ENCODE peak calls at places on chromosomes 1 and 21, in ten cellular contexts. One of them, this sample, is unnamed.

GRCh38 chr1:116855220-116855619 is 54.5 kb upstream of the PTGFRN start:
- DNase-seq in A549: no peak
- DNase-seq in H1: no peak
- DNase-seq in MM.1S: no peak
- DNase-seq in AG04450: no peak
- DNase-seq in RWPE1: no peak
- DNase-seq in adrenal gland: peak
- DNase-seq in substantia nigra: no peak
- DNase-seq in body of pancreas: peak
- DNase-seq in psoas muscle: peak
- DNase-seq in this sample: no peak

GRCh38 chr1:52593495-52593894 is 8.7 kb upstream of the GPX7 start:
- DNase-seq in RWPE1: no peak
- DNase-seq in AG04450: no peak
- DNase-seq in MM.1S: no peak
- DNase-seq in body of pancreas: no peak
- DNase-seq in psoas muscle: no peak
- DNase-seq in H1: no peak
- DNase-seq in substantia nigra: no peak
- DNase-seq in adrenal gland: no peak
- DNase-seq in A549: no peak
- DNase-seq in this sample: no peak

GRCh38 chr1:41851589-41851988 is 67.1 kb downstream of the HIVEP3 start:
- DNase-seq in AG04450: no peak
- DNase-seq in MM.1S: no peak
- DNase-seq in RWPE1: peak
- DNase-seq in psoas muscle: no peak
- DNase-seq in adrenal gland: no peak
- DNase-seq in H1: no peak
- DNase-seq in body of pancreas: no peak
- DNase-seq in A549: peak
- DNase-seq in substantia nigra: no peak
- DNase-seq in this sample: no peak

GRCh38 chr1:60589916-60590315 is 492.4 kb upstream of the NFIA start:
- DNase-seq in RWPE1: no peak
- DNase-seq in A549: no peak
- DNase-seq in adrenal gland: no peak
- DNase-seq in MM.1S: no peak
- DNase-seq in H1: no peak
- DNase-seq in AG04450: no peak
- DNase-seq in substantia nigra: no peak
- DNase-seq in body of pancreas: no peak
- DNase-seq in psoas muscle: no peak
- DNase-seq in this sample: no peak

GRCh38 chr1:151653397-151653796 is 41.5 kb downstream of the SNX27 start:
- DNase-seq in MM.1S: no peak
- DNase-seq in substantia nigra: no peak
- DNase-seq in RWPE1: no peak
- DNase-seq in body of pancreas: no peak
- DNase-seq in psoas muscle: no peak
- DNase-seq in adrenal gland: peak
- DNase-seq in AG04450: no peak
- DNase-seq in H1: no peak
- DNase-seq in A549: no peak
- DNase-seq in this sample: no peak

GRCh38 chr1:12531169-12531479 is 86.9 kb downstream of the DHRS3 start:
- DNase-seq in H1: no peak
- DNase-seq in A549: no peak
- DNase-seq in adrenal gland: no peak
- DNase-seq in substantia nigra: no peak
- DNase-seq in body of pancreas: no peak
- DNase-seq in MM.1S: no peak
- DNase-seq in RWPE1: no peak
- DNase-seq in psoas muscle: no peak
- DNase-seq in AG04450: no peak
- DNase-seq in this sample: no peak

GRCh38 chr21:45363921-45364463 is 41.0 kb upstream of the COL18A1 start:
- DNase-seq in adrenal gland: peak
- DNase-seq in MM.1S: no peak
- DNase-seq in H1: no peak
- DNase-seq in RWPE1: peak
- DNase-seq in substantia nigra: no peak
- DNase-seq in body of pancreas: peak
- DNase-seq in psoas muscle: peak
- DNase-seq in AG04450: peak
- DNase-seq in A549: peak
- DNase-seq in this sample: peak

GRCh38 chr1:198763298-198763714 is 124.5 kb downstream of the PTPRC start:
- DNase-seq in substantia nigra: no peak
- DNase-seq in adrenal gland: no peak
- DNase-seq in psoas muscle: no peak
- DNase-seq in RWPE1: no peak
- DNase-seq in AG04450: no peak
- DNase-seq in A549: no peak
- DNase-seq in MM.1S: no peak
- DNase-seq in body of pancreas: no peak
- DNase-seq in H1: no peak
- DNase-seq in this sample: no peak

GRCh38 chr21:46268371-46268770 is 17.0 kb downstream of the MCM3AP start:
- DNase-seq in MM.1S: no peak
- DNase-seq in RWPE1: no peak
- DNase-seq in psoas muscle: no peak
- DNase-seq in body of pancreas: no peak
- DNase-seq in substantia nigra: no peak
- DNase-seq in AG04450: no peak
- DNase-seq in adrenal gland: no peak
- DNase-seq in H1: no peak
- DNase-seq in A549: no peak
- DNase-seq in this sample: no peak

GRCh38 chr1:43432907-43433306 is 20.8 kb downstream of the HYI start:
- DNase-seq in AG04450: no peak
- DNase-seq in psoas muscle: no peak
- DNase-seq in RWPE1: no peak
- DNase-seq in H1: no peak
- DNase-seq in A549: no peak
- DNase-seq in body of pancreas: no peak
- DNase-seq in MM.1S: no peak
- DNase-seq in adrenal gland: peak
- DNase-seq in substantia nigra: no peak
- DNase-seq in this sample: no peak

GRCh38 chr1:244850896-244851295 is 13.4 kb downstream of the HNRNPU start:
- DNase-seq in substantia nigra: no peak
- DNase-seq in H1: no peak
- DNase-seq in body of pancreas: no peak
- DNase-seq in adrenal gland: no peak
- DNase-seq in A549: no peak
- DNase-seq in psoas muscle: no peak
- DNase-seq in RWPE1: no peak
- DNase-seq in MM.1S: no peak
- DNase-seq in AG04450: no peak
- DNase-seq in this sample: no peak

GRCh38 chr1:66778969-66779368 is 22.1 kb downstream of the INSL5 start:
- DNase-seq in body of pancreas: no peak
- DNase-seq in adrenal gland: no peak
- DNase-seq in H1: no peak
- DNase-seq in AG04450: no peak
- DNase-seq in psoas muscle: no peak
- DNase-seq in MM.1S: peak
- DNase-seq in A549: no peak
- DNase-seq in substantia nigra: no peak
- DNase-seq in RWPE1: no peak
- DNase-seq in this sample: no peak

GRCh38 chr1:176693697-176694329 is 230.8 kb downstream of the PAPPA2 start:
- DNase-seq in RWPE1: no peak
- DNase-seq in body of pancreas: no peak
- DNase-seq in MM.1S: no peak
- DNase-seq in H1: no peak
- DNase-seq in A549: no peak
- DNase-seq in AG04450: no peak
- DNase-seq in adrenal gland: no peak
- DNase-seq in substantia nigra: no peak
- DNase-seq in psoas muscle: no peak
- DNase-seq in this sample: no peak

GRCh38 chr1:160520999-160521398 is 2.1 kb downstream of the SLAMF6 start:
- DNase-seq in RWPE1: no peak
- DNase-seq in AG04450: no peak
- DNase-seq in H1: no peak
- DNase-seq in body of pancreas: no peak
- DNase-seq in MM.1S: peak
- DNase-seq in adrenal gland: no peak
- DNase-seq in substantia nigra: no peak
- DNase-seq in A549: no peak
- DNase-seq in psoas muscle: no peak
- DNase-seq in this sample: no peak

GRCh38 chr1:157626099-157626498 is 28.2 kb upstream of the FCRL4 start:
- DNase-seq in A549: peak
- DNase-seq in psoas muscle: no peak
- DNase-seq in RWPE1: no peak
- DNase-seq in MM.1S: peak
- DNase-seq in H1: peak
- DNase-seq in substantia nigra: no peak
- DNase-seq in AG04450: no peak
- DNase-seq in adrenal gland: no peak
- DNase-seq in body of pancreas: peak
- DNase-seq in this sample: no peak

GRCh38 chr1:192513196-192513595 is 62.4 kb upstream of the RGS1 start:
- DNase-seq in AG04450: no peak
- DNase-seq in substantia nigra: no peak
- DNase-seq in body of pancreas: no peak
- DNase-seq in H1: no peak
- DNase-seq in A549: no peak
- DNase-seq in psoas muscle: no peak
- DNase-seq in adrenal gland: no peak
- DNase-seq in MM.1S: no peak
- DNase-seq in RWPE1: no peak
- DNase-seq in this sample: no peak

GRCh38 chr21:38323721-38324591 is 67.2 kb downstream of the KCNJ15 start:
- DNase-seq in H1: no peak
- DNase-seq in psoas muscle: no peak
- DNase-seq in substantia nigra: no peak
- DNase-seq in AG04450: peak
- DNase-seq in MM.1S: peak
- DNase-seq in RWPE1: peak
- DNase-seq in A549: peak
- DNase-seq in adrenal gland: no peak
- DNase-seq in body of pancreas: no peak
- DNase-seq in this sample: no peak
- H3K27ac ChIP-seq in H1: no peak
- H3K27ac ChIP-seq in psoas muscle: no peak
- H3K27ac ChIP-seq in substantia nigra: no peak
- H3K27ac ChIP-seq in AG04450: peak
- H3K27ac ChIP-seq in MM.1S: no peak
- H3K27ac ChIP-seq in RWPE1: peak
- H3K27ac ChIP-seq in A549: peak
- H3K27ac ChIP-seq in adrenal gland: no peak
- H3K27ac ChIP-seq in body of pancreas: no peak
- H3K27ac ChIP-seq in this sample: no peak

GRCh38 chr1:90708236-90708786 is 8.8 kb downstream of the BARHL2 start:
- DNase-seq in adrenal gland: no peak
- DNase-seq in psoas muscle: no peak
- DNase-seq in MM.1S: no peak
- DNase-seq in body of pancreas: no peak
- DNase-seq in A549: no peak
- DNase-seq in H1: no peak
- DNase-seq in RWPE1: no peak
- DNase-seq in AG04450: no peak
- DNase-seq in substantia nigra: no peak
- DNase-seq in this sample: no peak
- H3K27ac ChIP-seq in adrenal gland: no peak
- H3K27ac ChIP-seq in psoas muscle: no peak
- H3K27ac ChIP-seq in MM.1S: no peak
- H3K27ac ChIP-seq in body of pancreas: no peak
- H3K27ac ChIP-seq in A549: no peak
- H3K27ac ChIP-seq in H1: no peak
- H3K27ac ChIP-seq in RWPE1: no peak
- H3K27ac ChIP-seq in AG04450: no peak
- H3K27ac ChIP-seq in substantia nigra: no peak
- H3K27ac ChIP-seq in this sample: no peak

DNA sequence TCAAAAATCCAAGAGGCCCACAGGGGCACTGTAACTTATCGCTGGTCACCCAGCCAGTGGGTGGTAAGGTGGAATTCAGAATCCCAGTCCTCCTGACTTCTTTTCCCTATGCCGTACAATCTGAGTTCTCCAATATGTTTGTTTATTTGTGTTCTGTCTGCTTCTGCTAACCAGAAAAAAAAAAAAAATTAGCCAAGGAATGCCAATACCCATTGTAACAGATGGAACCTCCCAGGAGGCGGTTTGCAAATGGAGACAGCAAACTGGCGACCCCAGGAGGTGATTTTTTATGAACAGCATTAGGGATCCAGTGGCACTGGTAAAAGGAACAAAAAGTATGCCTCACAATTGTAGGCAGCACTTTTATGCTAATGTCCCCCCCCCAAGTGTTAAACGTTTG is 189.0 kb upstream of the FGGY start:
- DNase-seq in RWPE1: no peak
- DNase-seq in adrenal gland: no peak
- DNase-seq in AG04450: no peak
- DNase-seq in A549: no peak
- DNase-seq in body of pancreas: peak
- DNase-seq in substantia nigra: no peak
- DNase-seq in MM.1S: no peak
- DNase-seq in H1: no peak
- DNase-seq in psoas muscle: no peak
- DNase-seq in this sample: no peak
- H3K27ac ChIP-seq in RWPE1: peak
- H3K27ac ChIP-seq in adrenal gland: no peak
- H3K27ac ChIP-seq in AG04450: no peak
- H3K27ac ChIP-seq in A549: no peak
- H3K27ac ChIP-seq in body of pancreas: no peak
- H3K27ac ChIP-seq in substantia nigra: no peak
- H3K27ac ChIP-seq in MM.1S: no peak
- H3K27ac ChIP-seq in H1: no peak
- H3K27ac ChIP-seq in psoas muscle: peak
- H3K27ac ChIP-seq in this sample: no peak

DNA sequence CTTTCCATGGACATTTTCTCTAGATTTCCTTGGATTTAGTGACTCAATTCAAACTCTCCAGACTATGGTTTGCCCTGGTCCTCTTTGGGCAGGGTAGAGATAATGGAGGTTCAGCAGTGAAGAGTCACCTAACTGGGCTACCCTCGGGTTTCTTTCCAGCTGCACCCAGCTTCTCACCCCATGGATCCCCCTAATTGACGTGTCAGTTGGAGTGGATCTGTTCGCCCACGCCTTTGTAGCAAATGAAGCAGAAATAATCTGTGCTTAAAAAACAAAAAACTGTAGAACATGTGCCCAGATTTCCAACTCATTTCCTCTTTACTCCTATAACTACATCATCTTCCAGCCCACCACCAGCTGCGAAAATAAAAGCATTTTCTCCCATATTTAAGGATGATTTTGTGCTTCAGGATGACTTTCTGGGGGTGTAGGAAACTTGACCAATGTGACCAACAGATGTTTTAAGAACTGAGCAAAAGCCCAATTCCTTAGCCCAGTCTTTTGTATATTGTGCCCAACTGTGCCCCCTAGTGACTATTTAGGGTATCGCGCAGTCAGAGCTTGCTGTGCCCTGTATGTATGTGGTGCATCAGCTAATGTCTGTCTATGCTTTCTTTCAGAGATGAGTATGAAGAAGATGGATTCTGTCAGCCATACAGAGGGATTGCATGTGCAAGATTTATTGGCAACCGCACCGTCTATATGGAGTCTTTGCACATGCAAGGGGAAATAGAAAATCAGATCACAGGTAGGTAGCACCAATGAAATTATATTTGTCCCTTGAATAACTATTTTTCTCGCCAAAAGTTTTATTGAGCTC is 66.5 kb upstream of the UBE2U start:
- DNase-seq in body of pancreas: peak
- DNase-seq in H1: peak
- DNase-seq in psoas muscle: peak
- DNase-seq in adrenal gland: peak
- DNase-seq in substantia nigra: peak
- DNase-seq in A549: peak
- DNase-seq in AG04450: peak
- DNase-seq in RWPE1: peak
- DNase-seq in MM.1S: peak
- DNase-seq in this sample: peak
- H3K27ac ChIP-seq in body of pancreas: no peak
- H3K27ac ChIP-seq in H1: no peak
- H3K27ac ChIP-seq in psoas muscle: no peak
- H3K27ac ChIP-seq in adrenal gland: no peak
- H3K27ac ChIP-seq in substantia nigra: no peak
- H3K27ac ChIP-seq in A549: peak
- H3K27ac ChIP-seq in AG04450: no peak
- H3K27ac ChIP-seq in RWPE1: peak
- H3K27ac ChIP-seq in MM.1S: no peak
- H3K27ac ChIP-seq in this sample: no peak

This sample was measured in lower lobe of right lung.